ENCODE peak calls at places on chromosomes 11 and 22, in ten cellular contexts. V, T, G, F, A, K, M, L, R and B are unnamed samples.

GRCh38 chr11:86515297-86516094 is 140.8 kb downstream of the CCDC81 start:
- DNase-seq in V (no peak), T (no peak), G (no peak), F (peak), A (no peak), K (peak), M (peak), L (no peak), R (no peak), B (no peak)

GRCh38 chr11:72234920-72235319 is 9.1 kb downstream of the PHOX2A start:
- DNase-seq in V (no peak), T (no peak), G (peak), F (no peak), A (no peak), K (no peak), M (no peak), L (peak), R (no peak), B (no peak)

GRCh38 chr11:2576536-2576935 is 123.3 kb downstream of the KCNQ1OT1 start:
- DNase-seq in V (peak), T (peak), G (peak), F (no peak), A (no peak), K (no peak), M (no peak), L (no peak), R (no peak), B (peak)

GRCh38 chr22:24588756-24589481 is 4.0 kb downstream of the LRRC75B start:
- DNase-seq in V (no peak), T (peak), G (no peak), F (no peak), A (no peak), K (no peak), M (no peak), L (no peak), R (no peak), B (no peak)

GRCh38 chr11:23789938-23790371 is 706.9 kb upstream of the LUZP2 start:
- DNase-seq in V (no peak), T (no peak), G (no peak), F (no peak), A (no peak), K (peak), M (peak), L (no peak), R (no peak), B (no peak)

GRCh38 chr22:25137577-25138525 is 61.8 kb upstream of the CRYBB3 start:
- DNase-seq in V (no peak), T (no peak), G (no peak), F (peak), A (no peak), K (no peak), M (no peak), L (no peak), R (no peak), B (no peak)

GRCh38 chr11:70727899-70728620 is 329.7 kb downstream of the CTTN start:
- DNase-seq in V (no peak), T (no peak), G (no peak), F (no peak), A (no peak), K (no peak), M (no peak), L (no peak), R (no peak), B (no peak)

GRCh38 chr11:43998308-43998707 is 49.5 kb upstream of the ACCSL start:
- DNase-seq in V (no peak), T (no peak), G (peak), F (no peak), A (no peak), K (no peak), M (no peak), L (no peak), R (no peak), B (no peak)

GRCh38 chr11:3121931-3122774 is 43.0 kb downstream of the OSBPL5 start:
- DNase-seq in V (no peak), T (peak), G (peak), F (no peak), A (no peak), K (no peak), M (no peak), L (no peak), R (no peak), B (no peak)

GRCh38 chr11:9717719-9718118 is 53.8 kb downstream of the SWAP70 start:
- DNase-seq in V (no peak), T (no peak), G (no peak), F (peak), A (no peak), K (no peak), M (no peak), L (no peak), R (no peak), B (no peak)

GRCh38 chr11:1832181-1832988 is 2.4 kb upstream of the SYT8 start:
- DNase-seq in V (no peak), T (peak), G (no peak), F (no peak), A (peak), K (no peak), M (no peak), L (peak), R (peak), B (peak)

GRCh38 chr11:134098566-134099184 is 29.8 kb downstream of the JAM3 start:
- DNase-seq in V (no peak), T (no peak), G (no peak), F (peak), A (no peak), K (no peak), M (no peak), L (no peak), R (no peak), B (no peak)

GRCh38 chr11:1913271-1914060 is 6.0 kb upstream of the TNNT3 start:
- DNase-seq in V (no peak), T (no peak), G (no peak), F (no peak), A (no peak), K (no peak), M (no peak), L (no peak), R (no peak), B (no peak)

GRCh38 chr11:70528794-70529580 is 130.7 kb downstream of the CTTN start:
- DNase-seq in V (no peak), T (peak), G (no peak), F (no peak), A (no peak), K (no peak), M (no peak), L (no peak), R (no peak), B (no peak)

GRCh38 chr11:18393581-18394299 is 623 bp upstream of the LDHA start:
- DNase-seq in V (no peak), T (no peak), G (no peak), F (no peak), A (no peak), K (no peak), M (no peak), L (no peak), R (no peak), B (no peak)

GRCh38 chr11:46390331-46391171 is 1.0 kb downstream of the CHRM4 start:
- DNase-seq in V (no peak), T (no peak), G (no peak), F (no peak), A (no peak), K (no peak), M (no peak), L (no peak), R (no peak), B (peak)

GRCh38 chr22:24142831-24143230 is 38.5 kb upstream of the SUSD2 start:
- DNase-seq in V (no peak), T (no peak), G (no peak), F (no peak), A (no peak), K (no peak), M (no peak), L (no peak), R (no peak), B (no peak)

GRCh38 chr22:38569181-38569971 is 607 bp downstream of the DMC1 start:
- DNase-seq in V (no peak), T (peak), G (no peak), F (no peak), A (no peak), K (no peak), M (no peak), L (no peak), R (no peak), B (peak)

GRCh38 chr22:19448076-19448607 is 631 bp upstream of the C22orf39 start:
- DNase-seq in V (no peak), T (peak), G (no peak), F (peak), A (no peak), K (peak), M (peak), L (no peak), R (peak), B (peak)

GRCh38 chr11:33696411-33696810 is 4.2 kb downstream of the C11orf91 start:
- DNase-seq in V (no peak), T (no peak), G (no peak), F (no peak), A (no peak), K (no peak), M (no peak), L (no peak), R (no peak), B (no peak)

GRCh38 chr11:67614730-67615454 is 8.2 kb downstream of the NDUFV1 start:
- DNase-seq in V (no peak), T (no peak), G (no peak), F (no peak), A (no peak), K (no peak), M (no peak), L (no peak), R (no peak), B (no peak)

GRCh38 chr11:67613960-67614715 is 7.4 kb downstream of the NDUFV1 start:
- DNase-seq in V (no peak), T (peak), G (no peak), F (peak), A (peak), K (peak), M (peak), L (peak), R (no peak), B (peak)

GRCh38 chr11:67617243-67617953 is 10.7 kb downstream of the NDUFV1 start:
- DNase-seq in V (no peak), T (no peak), G (no peak), F (no peak), A (no peak), K (no peak), M (no peak), L (no peak), R (no peak), B (no peak)

GRCh38 chr11:67616431-67617242 is 9.9 kb downstream of the NDUFV1 start:
- DNase-seq in V (no peak), T (no peak), G (no peak), F (no peak), A (no peak), K (no peak), M (no peak), L (no peak), R (no peak), B (no peak)

GRCh38 chr11:67615455-67616430 is 9.0 kb downstream of the NDUFV1 start:
- DNase-seq in V (no peak), T (peak), G (no peak), F (peak), A (no peak), K (no peak), M (no peak), L (peak), R (no peak), B (peak)
- TF ChIP-seq CTCF in V (no peak), T (peak), G (no peak), F (peak), A (peak), K (peak), M (peak), L (no peak), R (peak), B (peak)

DNA sequence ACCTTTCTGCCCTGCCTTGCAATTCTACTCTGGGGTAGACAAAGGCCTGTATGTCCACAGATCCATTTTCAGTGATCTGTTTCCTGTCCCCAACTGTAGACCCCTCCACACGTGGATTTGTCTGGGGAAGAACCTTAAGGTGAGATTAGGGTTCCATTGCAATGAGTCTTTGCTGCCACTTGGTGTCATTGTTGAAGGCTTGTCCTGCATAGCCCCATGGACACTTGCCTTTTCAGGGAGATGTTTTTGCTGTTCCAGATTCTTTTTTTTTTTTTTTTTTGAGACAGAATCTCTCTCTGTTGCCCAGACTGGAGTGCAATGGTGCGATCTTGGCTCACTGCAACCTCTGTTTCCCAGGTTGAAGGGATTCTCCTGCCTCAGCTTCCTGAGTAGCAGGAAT is 21.8 kb downstream of the SERPING1 start:
- DNase-seq in V (no peak), T (no peak), G (no peak), F (no peak), A (no peak), K (no peak), M (no peak), L (no peak), R (no peak), B (no peak)
- TF ChIP-seq CTCF in V (no peak), T (peak), G (no peak), F (no peak), A (peak), K (no peak), M (no peak), L (no peak), R (no peak), B (no peak)

GRCh38 chr11:81496566-81496965 is 1237.1 kb downstream of the FAM181B start:
- DNase-seq in V (no peak), T (no peak), G (no peak), F (no peak), A (no peak), K (no peak), M (no peak), L (no peak), R (no peak), B (no peak)

GRCh38 chr11:81492923-81493445 is 1240.7 kb downstream of the FAM181B start:
- DNase-seq in V (no peak), T (no peak), G (no peak), F (no peak), A (no peak), K (no peak), M (no peak), L (no peak), R (no peak), B (no peak)

GRCh38 chr11:81495699-81496292 is 1237.9 kb downstream of the FAM181B start:
- DNase-seq in V (no peak), T (no peak), G (no peak), F (no peak), A (no peak), K (no peak), M (no peak), L (no peak), R (no peak), B (no peak)

GRCh38 chr11:81494431-81494830 is 1239.2 kb downstream of the FAM181B start:
- DNase-seq in V (no peak), T (no peak), G (no peak), F (no peak), A (no peak), K (no peak), M (no peak), L (no peak), R (no peak), B (no peak)

GRCh38 chr11:81497202-81497804 is 1236.4 kb downstream of the FAM181B start:
- DNase-seq in V (no peak), T (peak), G (no peak), F (peak), A (no peak), K (peak), M (no peak), L (no peak), R (no peak), B (no peak)
- TF ChIP-seq CTCF in V (peak), T (peak), G (no peak), F (peak), A (peak), K (peak), M (peak), L (peak), R (peak), B (peak)

GRCh38 chr22:35842954-35843353 is 125.3 kb downstream of the APOL5 start:
- DNase-seq in V (no peak), T (peak), G (no peak), F (peak), A (no peak), K (peak), M (peak), L (no peak), R (no peak), B (peak)
- TF ChIP-seq CTCF in V (peak), T (peak), G (no peak), F (peak), A (peak), K (peak), M (peak), L (no peak), R (peak), B (peak)

GRCh38 chr22:40472036-40472435 is 101.6 kb downstream of the SGSM3 start:
- DNase-seq in V (no peak), T (no peak), G (no peak), F (no peak), A (no peak), K (no peak), M (no peak), L (no peak), R (no peak), B (no peak)
- TF ChIP-seq CTCF in V (no peak), T (no peak), G (no peak), F (no peak), A (no peak), K (no peak), M (no peak), L (no peak), R (no peak), B (no peak)